ENCODE peak calls at places on chromosomes 2 and 18, in seven cellular contexts. One of them, this sample, is unnamed.

GRCh38 chr2:146952691-146953090 is 892.1 kb upstream of the ACVR2A start:
- DNase-seq in effector memory CD4-positive, alpha-beta T cell: no peak
- DNase-seq in endodermal cell: no peak
- DNase-seq in tibial artery: no peak
- DNase-seq in Peyer's patch: no peak
- DNase-seq in HCT116: no peak
- DNase-seq in CD8-positive, alpha-beta memory T cell: no peak
- DNase-seq in this sample: no peak

GRCh38 chr2:12032421-12032820 is 286.0 kb downstream of the LPIN1 start:
- DNase-seq in endodermal cell: no peak
- DNase-seq in CD8-positive, alpha-beta memory T cell: no peak
- DNase-seq in Peyer's patch: peak; percentile 47
- DNase-seq in effector memory CD4-positive, alpha-beta T cell: no peak
- DNase-seq in HCT116: no peak
- DNase-seq in tibial artery: no peak
- DNase-seq in this sample: no peak

GRCh38 chr18:54690198-54690597 is 99.2 kb downstream of the DYNAP start:
- DNase-seq in HCT116: no peak
- DNase-seq in Peyer's patch: no peak
- DNase-seq in effector memory CD4-positive, alpha-beta T cell: no peak
- DNase-seq in tibial artery: no peak
- DNase-seq in endodermal cell: no peak
- DNase-seq in CD8-positive, alpha-beta memory T cell: no peak
- DNase-seq in this sample: no peak

GRCh38 chr18:22737054-22737453 is 196.1 kb upstream of the RBBP8 start:
- DNase-seq in endodermal cell: no peak
- DNase-seq in effector memory CD4-positive, alpha-beta T cell: no peak
- DNase-seq in HCT116: no peak
- DNase-seq in Peyer's patch: no peak
- DNase-seq in tibial artery: no peak
- DNase-seq in CD8-positive, alpha-beta memory T cell: no peak
- DNase-seq in this sample: no peak

GRCh38 chr2:168353251-168353650 is 102.8 kb upstream of the CERS6 start:
- DNase-seq in effector memory CD4-positive, alpha-beta T cell: no peak
- DNase-seq in endodermal cell: no peak
- DNase-seq in HCT116: no peak
- DNase-seq in CD8-positive, alpha-beta memory T cell: no peak
- DNase-seq in Peyer's patch: no peak
- DNase-seq in tibial artery: no peak
- DNase-seq in this sample: no peak

GRCh38 chr2:135030826-135031225 is 16.4 kb downstream of the MAP3K19 start:
- DNase-seq in endodermal cell: peak; percentile 55
- DNase-seq in tibial artery: no peak
- DNase-seq in effector memory CD4-positive, alpha-beta T cell: no peak
- DNase-seq in CD8-positive, alpha-beta memory T cell: no peak
- DNase-seq in HCT116: no peak
- DNase-seq in Peyer's patch: no peak
- DNase-seq in this sample: no peak

GRCh38 chr2:175431054-175431780 is 249.7 kb upstream of the ATP5MC3 start:
- DNase-seq in tibial artery: no peak
- DNase-seq in HCT116: no peak
- DNase-seq in effector memory CD4-positive, alpha-beta T cell: no peak
- DNase-seq in endodermal cell: no peak
- DNase-seq in Peyer's patch: no peak
- DNase-seq in CD8-positive, alpha-beta memory T cell: no peak
- DNase-seq in this sample: no peak

GRCh38 chr18:56286775-56287174 is 351.6 kb downstream of the TXNL1 start:
- DNase-seq in endodermal cell: no peak
- DNase-seq in effector memory CD4-positive, alpha-beta T cell: no peak
- DNase-seq in Peyer's patch: no peak
- DNase-seq in HCT116: no peak
- DNase-seq in CD8-positive, alpha-beta memory T cell: no peak
- DNase-seq in tibial artery: no peak
- DNase-seq in this sample: no peak

GRCh38 chr2:119758881-119759450 is 756 bp upstream of the PTPN4 start:
- DNase-seq in endodermal cell: no peak
- DNase-seq in CD8-positive, alpha-beta memory T cell: no peak
- DNase-seq in Peyer's patch: no peak
- DNase-seq in tibial artery: no peak
- DNase-seq in HCT116: no peak
- DNase-seq in effector memory CD4-positive, alpha-beta T cell: no peak
- DNase-seq in this sample: no peak

GRCh38 chr2:17605691-17606090 is 65.2 kb downstream of the VSNL1 start:
- DNase-seq in endodermal cell: no peak
- DNase-seq in CD8-positive, alpha-beta memory T cell: no peak
- DNase-seq in tibial artery: no peak
- DNase-seq in effector memory CD4-positive, alpha-beta T cell: no peak
- DNase-seq in Peyer's patch: no peak
- DNase-seq in HCT116: no peak
- DNase-seq in this sample: no peak

GRCh38 chr2:234235191-234235590 is 184.7 kb downstream of the SPP2 start:
- DNase-seq in effector memory CD4-positive, alpha-beta T cell: no peak
- DNase-seq in HCT116: no peak
- DNase-seq in tibial artery: no peak
- DNase-seq in CD8-positive, alpha-beta memory T cell: no peak
- DNase-seq in endodermal cell: no peak
- DNase-seq in Peyer's patch: no peak
- DNase-seq in this sample: no peak

GRCh38 chr2:210363261-210363660 is 48.3 kb upstream of the MYL1 start:
- DNase-seq in CD8-positive, alpha-beta memory T cell: no peak
- DNase-seq in Peyer's patch: no peak
- DNase-seq in endodermal cell: peak; percentile 57
- DNase-seq in effector memory CD4-positive, alpha-beta T cell: no peak
- DNase-seq in HCT116: no peak
- DNase-seq in tibial artery: no peak
- DNase-seq in this sample: no peak

GRCh38 chr2:195451160-195451559 is 205.9 kb upstream of the SLC39A10 start:
- DNase-seq in Peyer's patch: no peak
- DNase-seq in tibial artery: no peak
- DNase-seq in endodermal cell: no peak
- DNase-seq in effector memory CD4-positive, alpha-beta T cell: no peak
- DNase-seq in CD8-positive, alpha-beta memory T cell: no peak
- DNase-seq in HCT116: no peak
- DNase-seq in this sample: no peak

GRCh38 chr2:55384786-55385185 is 34.9 kb downstream of the CCDC88A start:
- DNase-seq in effector memory CD4-positive, alpha-beta T cell: no peak
- DNase-seq in HCT116: no peak
- DNase-seq in endodermal cell: no peak
- DNase-seq in CD8-positive, alpha-beta memory T cell: no peak
- DNase-seq in Peyer's patch: no peak
- DNase-seq in tibial artery: no peak
- DNase-seq in this sample: no peak

GRCh38 chr18:40437517-40437916 is 1517.5 kb upstream of the PIK3C3 start:
- DNase-seq in Peyer's patch: no peak
- DNase-seq in CD8-positive, alpha-beta memory T cell: no peak
- DNase-seq in HCT116: no peak
- DNase-seq in tibial artery: no peak
- DNase-seq in endodermal cell: no peak
- DNase-seq in effector memory CD4-positive, alpha-beta T cell: no peak
- DNase-seq in this sample: no peak

GRCh38 chr2:21696900-21697299 is 573.1 kb downstream of the TDRD15 start:
- DNase-seq in endodermal cell: no peak
- DNase-seq in effector memory CD4-positive, alpha-beta T cell: no peak
- DNase-seq in Peyer's patch: no peak
- DNase-seq in tibial artery: no peak
- DNase-seq in CD8-positive, alpha-beta memory T cell: no peak
- DNase-seq in HCT116: no peak
- DNase-seq in this sample: no peak

GRCh38 chr2:239577913-239578312 is 177.1 kb upstream of the HDAC4 start:
- DNase-seq in Peyer's patch: no peak
- DNase-seq in CD8-positive, alpha-beta memory T cell: no peak
- DNase-seq in tibial artery: no peak
- DNase-seq in effector memory CD4-positive, alpha-beta T cell: no peak
- DNase-seq in HCT116: no peak
- DNase-seq in endodermal cell: no peak
- DNase-seq in this sample: no peak

DNA sequence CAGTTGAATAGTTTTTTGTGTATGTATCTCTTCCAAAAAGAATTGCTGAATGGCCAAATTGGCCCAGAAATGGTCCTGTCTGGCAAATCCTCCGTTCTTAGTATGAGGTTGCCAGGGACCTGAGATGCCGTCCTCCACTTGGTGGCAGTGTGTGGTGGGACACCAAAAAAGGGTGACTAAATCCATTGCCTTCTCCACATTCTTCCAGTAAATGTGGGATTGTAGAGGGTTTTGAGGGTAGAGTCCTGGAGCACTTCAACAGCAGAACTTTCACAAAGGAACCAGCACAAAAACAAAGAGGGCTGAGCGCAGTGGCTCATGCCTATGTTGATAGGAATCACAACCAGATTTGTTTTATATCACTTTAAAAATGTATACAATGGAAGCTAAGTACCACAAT is 199.9 kb downstream of the BCL2 start:
- DNase-seq in HCT116: peak; percentile 31
- DNase-seq in tibial artery: no peak
- DNase-seq in Peyer's patch: no peak
- DNase-seq in effector memory CD4-positive, alpha-beta T cell: no peak
- DNase-seq in endodermal cell: peak; percentile 74
- DNase-seq in CD8-positive, alpha-beta memory T cell: no peak
- DNase-seq in this sample: no peak
- H3K4me1 ChIP-seq in HCT116: no peaks in the 10 kb centered on the region
- H3K4me1 ChIP-seq in tibial artery: peaks cover 4% of the 10 kb centered on the region
- H3K4me1 ChIP-seq in Peyer's patch: no peaks in the 10 kb centered on the region
- H3K4me1 ChIP-seq in effector memory CD4-positive, alpha-beta T cell: no peaks in the 10 kb centered on the region
- H3K4me1 ChIP-seq in endodermal cell: no peaks in the 10 kb centered on the region
- H3K4me1 ChIP-seq in CD8-positive, alpha-beta memory T cell: no peaks in the 10 kb centered on the region
- H3K4me1 ChIP-seq in this sample: no peaks in the 10 kb centered on the region

DNA sequence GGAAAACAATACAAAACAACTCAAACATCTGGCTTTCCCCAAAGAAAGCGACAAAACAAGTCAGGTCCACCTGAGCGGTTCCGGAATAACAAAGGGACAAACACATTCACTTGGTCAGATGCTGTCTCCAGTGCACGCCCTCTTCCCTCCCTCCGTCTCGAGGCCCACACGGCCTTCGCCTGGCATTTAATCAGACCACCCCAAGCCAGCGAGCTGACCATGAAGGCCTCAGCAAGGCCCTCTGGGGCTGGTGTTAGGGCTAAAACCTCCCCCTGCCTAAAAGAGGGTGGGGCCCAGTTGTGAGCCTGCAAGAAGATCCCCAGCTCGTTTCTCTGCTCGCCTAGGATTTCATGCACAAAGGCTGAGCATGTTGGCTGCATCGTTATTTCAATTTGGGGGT is 180.3 kb downstream of the EIPR1 start:
- DNase-seq in endodermal cell: no peak
- DNase-seq in CD8-positive, alpha-beta memory T cell: no peak
- DNase-seq in effector memory CD4-positive, alpha-beta T cell: no peak
- DNase-seq in HCT116: no peak
- DNase-seq in Peyer's patch: no peak
- DNase-seq in tibial artery: no peak
- DNase-seq in this sample: no peak
- H3K4me1 ChIP-seq in endodermal cell: no peaks in the 10 kb centered on the region
- H3K4me1 ChIP-seq in CD8-positive, alpha-beta memory T cell: no peaks in the 10 kb centered on the region
- H3K4me1 ChIP-seq in effector memory CD4-positive, alpha-beta T cell: no peaks in the 10 kb centered on the region
- H3K4me1 ChIP-seq in HCT116: no peaks in the 10 kb centered on the region
- H3K4me1 ChIP-seq in Peyer's patch: no peaks in the 10 kb centered on the region
- H3K4me1 ChIP-seq in tibial artery: no peaks in the 10 kb centered on the region
- H3K4me1 ChIP-seq in this sample: no peaks in the 10 kb centered on the region

GRCh38 chr2:200786423-200786822 is 25.3 kb upstream of the BZW1 start:
- DNase-seq in effector memory CD4-positive, alpha-beta T cell: no peak
- DNase-seq in HCT116: no peak
- DNase-seq in Peyer's patch: no peak
- DNase-seq in tibial artery: no peak
- DNase-seq in CD8-positive, alpha-beta memory T cell: no peak
- DNase-seq in endodermal cell: no peak
- DNase-seq in this sample: no peak
- H3K4me1 ChIP-seq in effector memory CD4-positive, alpha-beta T cell: no peaks in the 10 kb centered on the region
- H3K4me1 ChIP-seq in HCT116: peaks cover 42% of the 10 kb centered on the region
- H3K4me1 ChIP-seq in Peyer's patch: no peaks in the 10 kb centered on the region
- H3K4me1 ChIP-seq in tibial artery: peaks cover 8% of the 10 kb centered on the region
- H3K4me1 ChIP-seq in CD8-positive, alpha-beta memory T cell: no peaks in the 10 kb centered on the region
- H3K4me1 ChIP-seq in endodermal cell: no peaks in the 10 kb centered on the region
- H3K4me1 ChIP-seq in this sample: no peaks in the 10 kb centered on the region

DNA sequence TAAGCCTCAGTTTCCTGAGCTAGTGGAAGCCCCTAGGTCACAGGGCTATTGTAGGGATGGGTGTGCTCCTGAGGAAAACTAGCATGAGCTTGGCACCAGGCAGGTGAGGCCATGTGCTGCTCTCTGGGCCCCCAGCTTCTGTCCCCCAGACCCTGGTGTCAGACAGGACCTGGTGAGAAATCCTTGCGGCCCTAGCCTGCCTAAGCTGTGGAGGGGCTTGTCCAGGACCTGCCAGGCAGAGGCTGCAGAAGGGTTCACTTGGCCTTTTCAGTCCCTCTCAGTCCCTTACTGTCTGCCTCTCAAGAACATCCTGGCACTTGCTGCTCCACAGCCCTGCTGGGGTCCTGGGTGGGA is 58.4 kb downstream of the ZFP36L2 start:
- DNase-seq in effector memory CD4-positive, alpha-beta T cell: no peak
- DNase-seq in Peyer's patch: no peak
- DNase-seq in HCT116: no peak
- DNase-seq in endodermal cell: no peak
- DNase-seq in CD8-positive, alpha-beta memory T cell: no peak
- DNase-seq in tibial artery: no peak
- DNase-seq in this sample: no peak
- H3K4me1 ChIP-seq in effector memory CD4-positive, alpha-beta T cell: peaks cover 51% of the 10 kb centered on the region
- H3K4me1 ChIP-seq in Peyer's patch: peaks cover 29% of the 10 kb centered on the region
- H3K4me1 ChIP-seq in HCT116: peaks cover 27% of the 10 kb centered on the region
- H3K4me1 ChIP-seq in endodermal cell: peaks cover 6% of the 10 kb centered on the region
- H3K4me1 ChIP-seq in CD8-positive, alpha-beta memory T cell: peaks cover 81% of the 10 kb centered on the region
- H3K4me1 ChIP-seq in tibial artery: no peaks in the 10 kb centered on the region
- H3K4me1 ChIP-seq in this sample: peaks cover 58% of the 10 kb centered on the region

DNA sequence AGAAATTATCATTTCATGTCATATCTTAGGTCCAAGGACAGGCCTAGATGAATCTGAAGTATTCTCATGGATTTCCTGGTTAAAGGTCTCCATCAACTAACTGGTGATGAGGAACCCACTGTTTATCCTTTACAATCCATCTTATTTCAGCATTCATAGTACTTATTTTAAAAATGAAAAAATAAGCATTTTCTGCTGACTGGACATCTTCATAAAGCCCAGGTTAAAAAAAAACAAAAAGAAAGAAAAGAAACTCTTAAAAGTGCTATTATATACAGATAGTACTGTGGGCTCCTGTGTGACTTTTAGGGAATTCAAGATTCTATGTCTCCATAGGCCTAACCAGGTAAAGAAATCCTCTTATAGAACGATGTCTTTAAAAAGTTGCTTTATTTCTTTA is 7.1 kb downstream of the ERBB4 start:
- DNase-seq in CD8-positive, alpha-beta memory T cell: no peak
- DNase-seq in effector memory CD4-positive, alpha-beta T cell: no peak
- DNase-seq in endodermal cell: no peak
- DNase-seq in HCT116: no peak
- DNase-seq in tibial artery: no peak
- DNase-seq in Peyer's patch: no peak
- DNase-seq in this sample: no peak
- H3K4me1 ChIP-seq in CD8-positive, alpha-beta memory T cell: no peaks in the 10 kb centered on the region
- H3K4me1 ChIP-seq in effector memory CD4-positive, alpha-beta T cell: no peaks in the 10 kb centered on the region
- H3K4me1 ChIP-seq in endodermal cell: no peaks in the 10 kb centered on the region
- H3K4me1 ChIP-seq in HCT116: no peaks in the 10 kb centered on the region
- H3K4me1 ChIP-seq in tibial artery: peaks cover 8% of the 10 kb centered on the region
- H3K4me1 ChIP-seq in Peyer's patch: no peaks in the 10 kb centered on the region
- H3K4me1 ChIP-seq in this sample: no peaks in the 10 kb centered on the region

This sample was measured in CD4-positive, CD25-positive, alpha-beta regulatory T cell.